ENCODE peak calls at places on chromosomes 5 and 9, in ten cellular contexts. One of them, this sample, is unnamed.
A peak's percentile ranks its signal among the peaks of the same experiment; 100 is the strongest.

GRCh38 chr5:54713923-54714581 is 196.5 kb downstream of the SNX18 start:
- DNase-seq in IMR-90: peak; percentile 85
- DNase-seq in neural progenitor cell: no peak
- DNase-seq in SK-N-SH: no peak
- DNase-seq in HepG2: no peak
- DNase-seq in astrocyte: peak; percentile 72
- DNase-seq in HCT116: no peak
- DNase-seq in GM23248: peak; percentile 39
- DNase-seq in fibroblast of lung: peak; percentile 80
- DNase-seq in OCI-LY7: no peak
- DNase-seq in this sample: no peak

GRCh38 chr5:176776141-176776865 is 34.1 kb upstream of the UNC5A start:
- DNase-seq in IMR-90: no peak
- DNase-seq in neural progenitor cell: no peak
- DNase-seq in SK-N-SH: no peak
- DNase-seq in HepG2: no peak
- DNase-seq in astrocyte: no peak
- DNase-seq in HCT116: no peak
- DNase-seq in GM23248: no peak
- DNase-seq in fibroblast of lung: no peak
- DNase-seq in OCI-LY7: no peak
- DNase-seq in this sample: no peak

GRCh38 chr5:115507682-115508081 is 36.9 kb downstream of the FEM1C start:
- DNase-seq in IMR-90: peak; percentile 52
- DNase-seq in neural progenitor cell: no peak
- DNase-seq in SK-N-SH: no peak
- DNase-seq in HepG2: no peak
- DNase-seq in astrocyte: peak; percentile 48
- DNase-seq in HCT116: no peak
- DNase-seq in GM23248: peak; percentile 85
- DNase-seq in fibroblast of lung: peak; percentile 61
- DNase-seq in OCI-LY7: no peak
- DNase-seq in this sample: no peak

GRCh38 chr5:154198611-154199230 is 8.2 kb downstream of the GALNT10 start:
- DNase-seq in IMR-90: peak; percentile 89
- DNase-seq in neural progenitor cell: no peak
- DNase-seq in SK-N-SH: no peak
- DNase-seq in HepG2: peak; percentile 70
- DNase-seq in astrocyte: peak; percentile 94
- DNase-seq in HCT116: no peak
- DNase-seq in GM23248: peak; percentile 86
- DNase-seq in fibroblast of lung: peak; percentile 96
- DNase-seq in OCI-LY7: no peak
- DNase-seq in this sample: no peak

GRCh38 chr5:163789870-163790269 is 284.5 kb downstream of the MAT2B start:
- DNase-seq in IMR-90: peak; percentile 66
- DNase-seq in neural progenitor cell: no peak
- DNase-seq in SK-N-SH: no peak
- DNase-seq in HepG2: no peak
- DNase-seq in astrocyte: peak; percentile 44
- DNase-seq in HCT116: no peak
- DNase-seq in GM23248: peak; percentile 10
- DNase-seq in fibroblast of lung: peak; percentile 49
- DNase-seq in OCI-LY7: no peak
- DNase-seq in this sample: no peak

GRCh38 chr5:126811515-126812198 is 34.7 kb downstream of the LMNB1 start:
- DNase-seq in IMR-90: peak; percentile 80
- DNase-seq in neural progenitor cell: no peak
- DNase-seq in SK-N-SH: no peak
- DNase-seq in HepG2: no peak
- DNase-seq in astrocyte: peak; percentile 86
- DNase-seq in HCT116: no peak
- DNase-seq in GM23248: peak; percentile 68
- DNase-seq in fibroblast of lung: peak; percentile 88
- DNase-seq in OCI-LY7: no peak
- DNase-seq in this sample: no peak

GRCh38 chr5:134227786-134228185 is 1.9 kb upstream of the PPP2CA start:
- DNase-seq in IMR-90: no peak
- DNase-seq in neural progenitor cell: no peak
- DNase-seq in SK-N-SH: no peak
- DNase-seq in HepG2: peak; percentile 48
- DNase-seq in astrocyte: no peak
- DNase-seq in HCT116: no peak
- DNase-seq in GM23248: no peak
- DNase-seq in fibroblast of lung: no peak
- DNase-seq in OCI-LY7: no peak
- DNase-seq in this sample: no peak

GRCh38 chr5:55226934-55227737 is at the start of gene MCIDAS:
- DNase-seq in IMR-90: peak; percentile 6
- DNase-seq in neural progenitor cell: peak; percentile 93
- DNase-seq in SK-N-SH: peak; percentile 77
- DNase-seq in HepG2: no peak
- DNase-seq in astrocyte: no peak
- DNase-seq in HCT116: peak; percentile 64
- DNase-seq in GM23248: peak; percentile 70
- DNase-seq in fibroblast of lung: peak; percentile 25
- DNase-seq in OCI-LY7: peak; percentile 72
- DNase-seq in this sample: peak; percentile 32

GRCh38 chr9:32877103-32877502 is 93.8 kb downstream of the TMEM215 start:
- DNase-seq in IMR-90: no peak
- DNase-seq in neural progenitor cell: no peak
- DNase-seq in SK-N-SH: no peak
- DNase-seq in HepG2: no peak
- DNase-seq in astrocyte: no peak
- DNase-seq in HCT116: no peak
- DNase-seq in GM23248: peak; percentile 24
- DNase-seq in fibroblast of lung: no peak
- DNase-seq in OCI-LY7: no peak
- DNase-seq in this sample: no peak

GRCh38 chr5:132823481-132824050 is 6.9 kb downstream of the SHROOM1 start:
- DNase-seq in IMR-90: no peak
- DNase-seq in neural progenitor cell: no peak
- DNase-seq in SK-N-SH: no peak
- DNase-seq in HepG2: no peak
- DNase-seq in astrocyte: no peak
- DNase-seq in HCT116: no peak
- DNase-seq in GM23248: no peak
- DNase-seq in fibroblast of lung: no peak
- DNase-seq in OCI-LY7: no peak
- DNase-seq in this sample: no peak

DNA sequence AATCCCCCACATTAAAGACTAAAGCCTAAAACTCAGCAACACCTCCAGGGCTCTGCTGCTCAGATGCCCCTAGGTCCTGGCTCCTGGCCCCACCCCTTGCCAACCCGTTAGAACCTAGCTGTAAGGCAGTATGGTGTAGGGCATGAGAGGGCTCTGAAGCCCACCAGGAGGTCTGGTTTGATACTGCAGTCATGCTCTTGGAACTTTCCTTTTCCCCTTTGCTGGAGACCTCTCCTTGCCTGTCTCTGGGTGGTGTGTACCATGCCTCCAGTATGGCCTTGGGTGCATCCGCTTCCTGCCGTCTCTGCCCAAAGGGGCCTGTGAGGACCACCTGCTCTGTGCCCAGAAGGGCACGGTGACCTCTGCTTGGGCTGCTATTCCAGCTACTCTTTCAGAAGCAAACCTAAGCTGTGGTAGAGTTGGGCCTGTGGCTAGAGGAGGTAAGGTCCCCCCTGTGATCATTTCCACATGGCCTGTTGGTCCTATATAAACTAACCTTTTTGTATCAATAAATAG is 3.5 kb downstream of the TENT4A start:
- DNase-seq in IMR-90: no peak
- DNase-seq in neural progenitor cell: no peak
- DNase-seq in SK-N-SH: no peak
- DNase-seq in HepG2: no peak
- DNase-seq in astrocyte: no peak
- DNase-seq in HCT116: no peak
- DNase-seq in GM23248: no peak
- DNase-seq in fibroblast of lung: no peak
- DNase-seq in OCI-LY7: no peak
- DNase-seq in this sample: no peak
- H3K4me3 ChIP-seq in IMR-90: no peak overlapping the region
- H3K4me3 ChIP-seq in neural progenitor cell: no peak overlapping the region
- H3K4me3 ChIP-seq in SK-N-SH: no peak overlapping the region
- H3K4me3 ChIP-seq in HepG2: peak overlapping the region; percentile 92
- H3K4me3 ChIP-seq in astrocyte: peak overlapping the region; percentile 85
- H3K4me3 ChIP-seq in HCT116: no peak overlapping the region
- H3K4me3 ChIP-seq in GM23248: peak overlapping the region; percentile 81
- H3K4me3 ChIP-seq in fibroblast of lung: no peak overlapping the region
- H3K4me3 ChIP-seq in OCI-LY7: peak overlapping the region; percentile 79
- H3K4me3 ChIP-seq in this sample: peak overlapping the region; percentile 79

GRCh38 chr9:130126721-130127429 is 45.3 kb upstream of the NCS1 start:
- DNase-seq in IMR-90: no peak
- DNase-seq in neural progenitor cell: no peak
- DNase-seq in SK-N-SH: no peak
- DNase-seq in HepG2: no peak
- DNase-seq in astrocyte: no peak
- DNase-seq in HCT116: no peak
- DNase-seq in GM23248: no peak
- DNase-seq in fibroblast of lung: no peak
- DNase-seq in OCI-LY7: no peak
- DNase-seq in this sample: no peak
- H3K36me3 ChIP-seq in IMR-90: peaks cover 24% of the 10 kb centered on the region
- H3K36me3 ChIP-seq in neural progenitor cell: no peaks in the 10 kb centered on the region
- H3K36me3 ChIP-seq in SK-N-SH: peaks cover 15% of the 10 kb centered on the region
- H3K36me3 ChIP-seq in HepG2: peaks cover 36% of the 10 kb centered on the region
- H3K36me3 ChIP-seq in astrocyte: no peaks in the 10 kb centered on the region
- H3K36me3 ChIP-seq in HCT116: peaks cover 3% of the 10 kb centered on the region
- H3K36me3 ChIP-seq in GM23248: peaks cover 14% of the 10 kb centered on the region
- H3K36me3 ChIP-seq in fibroblast of lung: peaks cover 8% of the 10 kb centered on the region
- H3K36me3 ChIP-seq in OCI-LY7: peaks cover 48% of the 10 kb centered on the region
- H3K36me3 ChIP-seq in this sample: peaks cover 40% of the 10 kb centered on the region

GRCh38 chr9:88460583-88461332 is 72.5 kb downstream of the SPIN1 start:
- DNase-seq in IMR-90: no peak
- DNase-seq in neural progenitor cell: peak; percentile 79
- DNase-seq in SK-N-SH: no peak
- DNase-seq in HepG2: no peak
- DNase-seq in astrocyte: peak; percentile 54
- DNase-seq in HCT116: no peak
- DNase-seq in GM23248: peak; percentile 37
- DNase-seq in fibroblast of lung: peak; percentile 64
- DNase-seq in OCI-LY7: no peak
- DNase-seq in this sample: no peak

GRCh38 chr9:88462191-88462590 is 72.8 kb upstream of the NXNL2 start:
- DNase-seq in IMR-90: peak; percentile 79
- DNase-seq in neural progenitor cell: no peak
- DNase-seq in SK-N-SH: no peak
- DNase-seq in HepG2: no peak
- DNase-seq in astrocyte: peak; percentile 88
- DNase-seq in HCT116: no peak
- DNase-seq in GM23248: peak; percentile 40
- DNase-seq in fibroblast of lung: peak; percentile 90
- DNase-seq in OCI-LY7: no peak
- DNase-seq in this sample: no peak

DNA sequence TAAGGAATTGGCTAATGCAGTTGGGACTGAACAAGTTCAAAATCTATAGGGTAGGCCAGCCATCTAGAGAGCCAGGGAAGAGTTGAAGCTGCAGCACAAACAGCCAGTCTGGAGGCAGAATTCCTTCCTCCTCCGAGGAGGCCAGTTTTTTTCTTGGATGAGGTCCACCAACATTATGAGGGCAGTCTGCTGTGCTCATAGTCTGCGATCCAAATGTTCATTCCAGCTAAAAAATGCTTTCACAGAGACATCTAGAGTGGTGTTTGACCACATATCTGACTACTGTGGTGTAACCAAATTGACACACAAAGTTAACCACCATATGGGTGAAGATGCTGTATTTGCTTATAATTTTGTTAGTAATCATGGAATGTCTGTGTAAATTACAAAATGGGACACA is 70.5 kb downstream of the SPIN1 start:
- DNase-seq in IMR-90: peak; percentile 75
- DNase-seq in neural progenitor cell: no peak
- DNase-seq in SK-N-SH: no peak
- DNase-seq in HepG2: no peak
- DNase-seq in astrocyte: peak; percentile 95
- DNase-seq in HCT116: no peak
- DNase-seq in GM23248: peak; percentile 54
- DNase-seq in fibroblast of lung: peak; percentile 95
- DNase-seq in OCI-LY7: no peak
- DNase-seq in this sample: no peak
- H4K20me1 ChIP-seq in IMR-90: no peaks in the 10 kb centered on the region
- H4K20me1 ChIP-seq in neural progenitor cell: peaks cover 49% of the 10 kb centered on the region
- H4K20me1 ChIP-seq in SK-N-SH: no peaks in the 10 kb centered on the region
- H4K20me1 ChIP-seq in HepG2: no peaks in the 10 kb centered on the region
- H4K20me1 ChIP-seq in astrocyte: no peaks in the 10 kb centered on the region
- H4K20me1 ChIP-seq in HCT116: peaks cover 10% of the 10 kb centered on the region
- H4K20me1 ChIP-seq in GM23248: no peaks in the 10 kb centered on the region
- H4K20me1 ChIP-seq in fibroblast of lung: no peaks in the 10 kb centered on the region
- H4K20me1 ChIP-seq in OCI-LY7: no peaks in the 10 kb centered on the region
- H4K20me1 ChIP-seq in this sample: peaks cover 5% of the 10 kb centered on the region

DNA sequence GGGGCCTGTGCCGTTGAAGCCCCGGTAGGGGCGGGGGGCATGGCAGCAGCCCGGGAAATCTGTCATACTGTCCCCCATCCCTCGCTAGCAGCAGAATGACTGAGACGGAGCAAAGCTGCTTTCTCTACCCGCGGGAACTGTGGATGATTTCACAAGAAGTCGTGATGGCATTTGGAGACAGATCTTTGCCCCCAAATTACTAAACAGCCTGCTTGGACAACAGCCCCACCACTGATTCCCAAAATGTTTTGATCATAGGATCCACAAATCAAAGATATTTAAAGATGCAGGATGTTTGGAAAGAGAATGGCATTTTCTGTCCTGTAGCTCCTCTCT is 216.6 kb downstream of the PDZD2 start:
- DNase-seq in IMR-90: no peak
- DNase-seq in neural progenitor cell: no peak
- DNase-seq in SK-N-SH: no peak
- DNase-seq in HepG2: no peak
- DNase-seq in astrocyte: no peak
- DNase-seq in HCT116: no peak
- DNase-seq in GM23248: no peak
- DNase-seq in fibroblast of lung: no peak
- DNase-seq in OCI-LY7: no peak
- DNase-seq in this sample: no peak
- H3K4me3 ChIP-seq in IMR-90: no peak overlapping the region
- H3K4me3 ChIP-seq in neural progenitor cell: peak overlapping the region; percentile 59
- H3K4me3 ChIP-seq in SK-N-SH: no peak overlapping the region
- H3K4me3 ChIP-seq in HepG2: no peak overlapping the region
- H3K4me3 ChIP-seq in astrocyte: peak overlapping the region; percentile 81
- H3K4me3 ChIP-seq in HCT116: no peak overlapping the region
- H3K4me3 ChIP-seq in GM23248: no peak overlapping the region
- H3K4me3 ChIP-seq in fibroblast of lung: peak overlapping the region; percentile 25
- H3K4me3 ChIP-seq in OCI-LY7: no peak overlapping the region
- H3K4me3 ChIP-seq in this sample: no peak overlapping the region

DNA sequence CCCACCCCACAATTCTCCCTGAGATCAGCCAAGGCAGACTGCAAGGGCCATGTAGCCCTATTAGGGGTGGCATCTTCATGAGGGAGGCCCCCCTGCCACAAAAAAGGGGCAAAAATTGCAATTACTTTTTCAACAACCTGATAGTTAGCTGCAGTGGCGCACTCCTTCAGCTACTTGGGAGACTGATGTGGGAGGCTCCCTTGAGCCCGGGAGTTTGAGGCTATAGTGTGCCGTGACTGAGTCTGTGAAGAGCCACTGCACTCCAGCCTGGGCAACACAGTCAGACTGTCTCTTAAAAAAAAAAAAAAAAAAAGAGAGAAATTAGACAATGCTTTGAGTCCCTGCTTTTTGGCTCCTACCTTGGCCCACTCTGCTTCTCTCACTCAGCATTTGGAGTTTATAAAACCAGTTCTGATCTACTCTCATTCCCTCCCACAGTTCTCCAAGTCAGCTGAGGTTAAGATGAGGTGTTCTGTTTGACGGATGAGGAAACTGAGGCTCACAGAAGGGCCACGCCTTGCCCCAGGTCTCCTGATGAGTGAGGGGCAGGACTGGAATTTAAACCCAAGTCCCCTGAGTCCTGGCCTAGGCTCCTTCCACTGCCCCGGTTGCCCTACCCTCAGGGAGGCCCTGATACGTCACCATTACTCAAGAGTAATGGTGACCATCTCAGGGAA is 8.9 kb downstream of the GPX3 start:
- DNase-seq in IMR-90: no peak
- DNase-seq in neural progenitor cell: no peak
- DNase-seq in SK-N-SH: no peak
- DNase-seq in HepG2: no peak
- DNase-seq in astrocyte: no peak
- DNase-seq in HCT116: no peak
- DNase-seq in GM23248: no peak
- DNase-seq in fibroblast of lung: no peak
- DNase-seq in OCI-LY7: no peak
- DNase-seq in this sample: no peak
- H3K36me3 ChIP-seq in IMR-90: peaks cover 54% of the 10 kb centered on the region
- H3K36me3 ChIP-seq in neural progenitor cell: no peaks in the 10 kb centered on the region
- H3K36me3 ChIP-seq in SK-N-SH: peaks cover 22% of the 10 kb centered on the region
- H3K36me3 ChIP-seq in HepG2: peaks cover 77% of the 10 kb centered on the region
- H3K36me3 ChIP-seq in astrocyte: peaks cover 42% of the 10 kb centered on the region
- H3K36me3 ChIP-seq in HCT116: peaks cover 6% of the 10 kb centered on the region
- H3K36me3 ChIP-seq in GM23248: peaks cover 12% of the 10 kb centered on the region
- H3K36me3 ChIP-seq in fibroblast of lung: peaks cover 21% of the 10 kb centered on the region
- H3K36me3 ChIP-seq in OCI-LY7: peaks cover 48% of the 10 kb centered on the region
- H3K36me3 ChIP-seq in this sample: peaks cover 66% of the 10 kb centered on the region

This sample was measured in DND-41.